ENCODE peak calls at places on chromosomes 16 and 17, in seven cellular contexts. T, S, C, W, N, R and M are unnamed samples.

GRCh38 chr17:8890671-8891070 is 23.2 kb upstream of the PIK3R6 start:
- DNase-seq in S (no peak), R (no peak), C (no peak), N (no peak), T (no peak), W (no peak), M (no peak)

GRCh38 chr17:42183741-42184711 is 1.2 kb downstream of the HCRT start:
- DNase-seq in S (peak), C (peak), W (peak), R (peak), N (peak), T (peak), M (peak)

GRCh38 chr16:4805231-4805630 is 2.8 kb upstream of the ROGDI start:
- DNase-seq in W (no peak), S (no peak), T (no peak), C (no peak), R (no peak), N (no peak), M (no peak)

GRCh38 chr17:50452627-50453300 is 15.9 kb downstream of the CHAD start:
- DNase-seq in S (no peak), N (no peak), C (no peak), T (no peak), W (peak), R (peak), M (peak)

GRCh38 chr17:43359469-43360105 is 39.2 kb upstream of the ARL4D start:
- DNase-seq in N (no peak), T (no peak), W (no peak), S (no peak), R (peak), C (no peak), M (no peak)

GRCh38 chr16:72371307-72372081 is 199.5 kb upstream of the PMFBP1 start:
- DNase-seq in C (peak), W (peak), S (no peak), T (no peak), N (peak), R (peak), M (peak)

GRCh38 chr16:49337814-49338350 is 35.7 kb upstream of the C16orf78 start:
- DNase-seq in C (no peak), T (peak), W (no peak), S (no peak), R (no peak), N (no peak), M (no peak)

GRCh38 chr17:8472663-8473062 is 37.0 kb downstream of the NDEL1 start:
- DNase-seq in C (no peak), W (no peak), S (no peak), T (no peak), N (no peak), R (no peak), M (no peak)

GRCh38 chr16:8583712-8584111 is 6.6 kb downstream of the TMEM114 start:
- DNase-seq in S (no peak), W (no peak), T (no peak), R (no peak), C (no peak), N (no peak), M (no peak)

GRCh38 chr16:89955001-89955685 is 6.6 kb downstream of the DEF8 start:
- DNase-seq in W (no peak), C (no peak), N (no peak), T (no peak), S (no peak), R (no peak), M (no peak)

GRCh38 chr17:82716383-82717181 is at the start of gene FN3KRP:
- DNase-seq in W (peak), R (peak), S (peak), N (peak), T (peak), C (peak), M (peak)

GRCh38 chr16:54180421-54181359 is 105.9 kb downstream of the IRX3 start:
- DNase-seq in T (no peak), N (no peak), C (no peak), W (no peak), R (no peak), S (no peak), M (no peak)